ENCODE peak calls at places on chromosomes 16 and 17, in four cellular contexts. R is GM12878, Q is HepG2, A is SK-N-SH. Y is an unnamed sample.

GRCh38 chr16:75244844-75245758 is 6.3 kb downstream of the BCAR1 start:
- DNase-seq in R (no peak), Q (peak; percentile 99), A (peak; percentile 82), Y (peak; percentile 67)

GRCh38 chr17:62094175-62094574 is 29.1 kb upstream of the MED13 start:
- DNase-seq in R (no peak), Q (no peak), A (no peak), Y (no peak)

GRCh38 chr17:29699283-29699682 is 76.6 kb upstream of the CORO6 start:
- DNase-seq in R (no peak), Q (no peak), A (no peak), Y (no peak)

GRCh38 chr17:35630530-35631148 is 43.5 kb downstream of the AP2B1 start:
- DNase-seq in R (no peak), Q (no peak), A (no peak), Y (no peak)

GRCh38 chr16:9226924-9227323 is 135.5 kb downstream of the HAPSTR1 start:
- DNase-seq in R (no peak), Q (no peak), A (no peak), Y (no peak)

GRCh38 chr17:72539981-72540897 is 419.4 kb downstream of the SOX9 start:
- DNase-seq in R (no peak), Q (peak; percentile 66), A (peak; percentile 99), Y (peak; percentile 86)

GRCh38 chr17:45143767-45144198 is 4.5 kb upstream of the HEXIM1 start:
- DNase-seq in R (no peak), Q (no peak), A (peak; percentile 17), Y (no peak)

GRCh38 chr17:40355804-40356758 is 8.5 kb downstream of the GJD3 start:
- DNase-seq in R (no peak), Q (no peak), A (no peak), Y (no peak)

GRCh38 chr17:42347198-42347597 is 41.0 kb downstream of the STAT3 start:
- DNase-seq in R (no peak), Q (no peak), A (peak; percentile 27), Y (peak; percentile 37)

GRCh38 chr16:1123525-1124230 is 27.6 kb upstream of the C1QTNF8 start:
- DNase-seq in R (no peak), Q (no peak), A (no peak), Y (no peak)

GRCh38 chr16:89332248-89333245 is 115.0 kb downstream of the ZNF778 start:
- DNase-seq in R (no peak), Q (no peak), A (no peak), Y (no peak)

GRCh38 chr16:89326721-89327120 is 109.2 kb downstream of the ZNF778 start:
- DNase-seq in R (no peak), Q (no peak), A (no peak), Y (no peak)

GRCh38 chr16:89331371-89332109 is 114.0 kb downstream of the ZNF778 start:
- DNase-seq in R (no peak), Q (no peak), A (no peak), Y (no peak)

GRCh38 chr16:89334050-89334449 is 116.5 kb downstream of the ZNF778 start:
- DNase-seq in R (no peak), Q (no peak), A (no peak), Y (no peak)

DNA sequence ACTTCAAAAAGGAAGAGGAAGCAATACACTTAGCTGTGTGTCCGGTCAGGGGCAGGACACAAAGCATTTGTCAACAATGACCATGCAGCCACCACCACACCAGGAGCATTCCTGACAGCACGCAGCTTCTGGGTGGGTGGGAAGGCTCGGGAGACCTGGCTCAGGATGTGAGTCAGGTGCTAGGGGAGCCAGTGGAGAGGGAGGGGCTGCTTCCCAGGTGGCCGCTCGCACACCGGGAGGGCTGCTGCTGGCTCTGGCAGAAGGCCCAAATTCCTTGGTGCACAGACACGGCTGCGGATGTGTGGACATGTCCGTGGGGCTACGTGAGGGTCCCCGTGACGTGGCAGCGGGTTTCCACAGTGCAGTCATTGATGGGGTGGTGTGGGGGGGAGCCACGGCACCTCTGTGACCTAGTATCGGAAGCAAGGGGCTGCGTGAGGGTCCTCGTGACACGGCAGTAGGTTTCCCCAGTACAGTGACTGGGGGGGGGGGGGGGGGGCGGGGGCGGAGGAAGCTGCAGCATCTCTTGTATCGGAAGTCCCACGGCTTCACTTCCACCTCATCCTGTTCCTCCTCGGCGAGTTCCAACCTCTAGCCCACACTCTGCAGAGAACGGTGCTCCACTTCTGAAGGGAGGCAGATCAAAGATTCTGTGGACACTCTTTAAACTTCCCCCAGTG is 112.8 kb downstream of the ZNF778 start:
- DNase-seq in R (no peak), Q (peak; percentile 84), A (no peak), Y (peak; percentile 89)
- TF ChIP-seq PBX3 in R (no peak), Q (no peak), A (no peak), Y (no peak)

GRCh38 chr16:67528222-67528869 is at the start of gene RIPOR1:
- DNase-seq in R (no peak), Q (peak; percentile 45), A (peak; percentile 94), Y (peak; percentile 80)

GRCh38 chr16:67529639-67530012 is 997 bp downstream of the RIPOR1 start:
- DNase-seq in R (no peak), Q (no peak), A (peak; percentile 67), Y (no peak)

GRCh38 chr16:67528870-67529638 is 425 bp downstream of the RIPOR1 start:
- DNase-seq in R (no peak), Q (no peak), A (peak; percentile 83), Y (peak; percentile 57)

GRCh38 chr16:67525176-67525860 is 3.3 kb upstream of the RIPOR1 start:
- DNase-seq in R (no peak), Q (no peak), A (no peak), Y (no peak)

GRCh38 chr16:67526149-67526732 is 2.4 kb upstream of the RIPOR1 start:
- DNase-seq in R (no peak), Q (no peak), A (no peak), Y (no peak)
- TF ChIP-seq PBX3 in R (no peak), Q (no peak), A (no peak), Y (no peak)

DNA sequence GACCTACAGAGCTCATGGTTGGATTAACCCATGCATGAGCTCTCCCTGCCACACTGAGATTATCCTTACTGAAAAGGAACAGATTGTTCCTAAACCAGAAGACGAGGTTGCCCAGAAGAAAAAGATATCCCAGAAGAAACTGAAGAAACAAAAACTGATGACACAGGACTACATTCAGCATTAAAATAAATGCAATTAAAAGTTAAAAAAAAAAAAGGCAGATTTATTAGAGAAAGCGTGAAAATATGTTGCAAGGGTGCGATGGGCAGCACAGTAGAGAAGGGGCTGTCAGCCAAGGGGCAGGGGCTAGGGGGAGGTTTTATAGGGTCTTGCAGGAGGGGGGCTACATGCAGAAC is 40.2 kb upstream of the BPTF start:
- DNase-seq in R (no peak), Q (no peak), A (no peak), Y (no peak)
- TF ChIP-seq PBX3 in R (no peak), Q (no peak), A (no peak), Y (no peak)

DNA sequence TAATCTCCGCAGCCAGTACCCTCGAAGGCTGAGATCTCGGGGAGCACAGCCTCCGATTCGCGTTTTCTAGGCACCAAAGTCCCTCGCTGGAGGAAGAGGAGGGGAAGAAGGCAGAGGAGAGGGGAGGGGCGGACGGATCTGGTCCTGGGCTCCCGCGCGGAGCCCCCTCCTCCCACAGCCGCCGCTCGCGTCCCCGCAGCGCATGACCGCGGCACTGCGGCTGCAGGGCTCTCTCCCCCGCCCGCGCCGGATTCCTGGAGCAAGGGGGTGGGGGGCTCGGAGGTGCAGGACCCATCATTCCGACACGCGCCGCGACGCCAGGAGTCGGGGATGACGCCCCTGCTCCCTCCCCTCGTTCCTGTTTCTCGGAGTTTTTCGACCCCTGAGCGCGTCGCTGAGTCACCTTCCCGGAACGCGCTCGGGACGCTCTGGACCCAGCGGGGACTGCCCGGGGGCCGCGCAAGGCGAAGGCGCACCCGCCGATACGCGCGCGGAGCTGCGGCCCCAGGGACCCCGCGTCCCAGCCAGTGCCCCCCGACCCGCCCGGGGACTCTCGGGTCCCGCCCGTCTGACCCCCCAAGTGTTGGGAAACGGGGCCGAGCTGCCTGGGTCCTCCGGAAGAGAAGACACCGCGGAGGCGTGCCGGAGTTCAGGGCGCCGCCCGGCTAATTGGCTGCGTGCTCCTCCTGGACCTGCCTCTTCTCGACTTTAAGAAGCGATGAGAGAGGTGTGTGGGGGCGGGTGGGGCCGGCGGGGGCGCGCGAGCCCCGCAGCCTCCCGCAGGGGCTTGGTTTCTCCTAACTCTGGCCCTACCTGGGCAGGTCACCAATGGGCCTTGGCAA is 1.4 kb upstream of the SPHK1 start:
- DNase-seq in R (no peak), Q (peak; percentile 89), A (peak; percentile 82), Y (peak; percentile 87)
- TF ChIP-seq PBX3 in R (no peak), Q (peak; percentile 69), A (no peak), Y (no peak)

GRCh38 chr17:17826942-17827785 is 9.6 kb downstream of the SREBF1 start:
- DNase-seq in R (no peak), Q (no peak), A (no peak), Y (no peak)
- TF ChIP-seq PBX3 in R (no peak), Q (no peak), A (no peak), Y (no peak)

GRCh38 chr17:5500247-5500803 is 14.0 kb downstream of the MIS12 start:
- DNase-seq in R (no peak), Q (no peak), A (no peak), Y (no peak)

GRCh38 chr17:5501725-5502124 is 15.4 kb downstream of the MIS12 start:
- DNase-seq in R (no peak), Q (no peak), A (no peak), Y (no peak)

GRCh38 chr17:5499790-5500189 is 13.4 kb downstream of the MIS12 start:
- DNase-seq in R (no peak), Q (no peak), A (peak; percentile 78), Y (no peak)

GRCh38 chr17:5502552-5502951 is 16.2 kb downstream of the MIS12 start:
- DNase-seq in R (no peak), Q (no peak), A (no peak), Y (no peak)

DNA sequence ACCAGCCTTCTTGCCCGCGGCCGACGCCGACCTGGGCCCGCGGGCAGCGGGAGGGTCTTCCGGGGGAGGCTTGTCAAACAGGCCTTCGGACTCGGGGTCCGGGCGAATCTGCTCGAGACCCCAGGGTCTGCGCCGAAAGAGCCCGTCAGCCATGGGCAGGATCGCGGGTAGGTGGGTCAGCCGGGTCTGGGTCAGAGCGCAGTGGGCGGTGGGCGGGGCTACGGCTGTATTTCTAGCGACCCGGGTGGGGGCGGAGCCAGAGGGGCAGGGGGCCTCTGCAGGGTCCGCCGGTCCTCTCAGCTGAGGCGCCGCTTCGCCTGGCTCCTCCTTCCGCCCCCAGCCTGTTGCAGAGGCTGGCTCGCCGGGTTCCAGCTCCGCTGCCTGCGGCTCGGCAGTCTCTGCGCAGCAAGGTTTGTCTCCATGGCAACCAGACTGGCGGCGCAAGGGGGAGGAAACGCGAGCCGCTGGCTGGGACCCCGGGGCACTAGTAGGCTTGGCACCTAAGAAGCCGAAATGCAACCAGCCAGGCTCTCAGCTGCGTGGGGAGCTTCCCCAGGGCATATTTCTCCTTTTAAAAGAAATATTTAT is 14.5 kb downstream of the MIS12 start:
- DNase-seq in R (no peak), Q (peak; percentile 77), A (peak; percentile 99), Y (peak; percentile 61)
- TF ChIP-seq PBX3 in R (no peak), Q (no peak), A (no peak), Y (no peak)

GRCh38 chr17:78349831-78350631 is 9.8 kb downstream of the SOCS3 start:
- DNase-seq in R (no peak), Q (no peak), A (no peak), Y (no peak)

GRCh38 chr17:78347453-78347852 is 12.4 kb downstream of the SOCS3 start:
- DNase-seq in R (no peak), Q (no peak), A (no peak), Y (no peak)

GRCh38 chr17:78355045-78355641 is 4.7 kb downstream of the SOCS3 start:
- DNase-seq in R (no peak), Q (peak; percentile 58), A (no peak), Y (no peak)

GRCh38 chr17:78348055-78348745 is 11.7 kb downstream of the SOCS3 start:
- DNase-seq in R (no peak), Q (no peak), A (no peak), Y (no peak)

GRCh38 chr17:78351449-78352006 is 8.3 kb downstream of the SOCS3 start:
- DNase-seq in R (no peak), Q (peak; percentile 63), A (no peak), Y (peak; percentile 86)
- TF ChIP-seq PBX3 in R (no peak), Q (no peak), A (no peak), Y (no peak)